ENCODE peak calls at places on chromosome X, in nine cellular contexts. Y is small intestine; Z is cardiac muscle cell; M is PC-3; D is Peyer's patch; F is effector memory CD4-positive, alpha-beta T cell; L is upper lobe of right lung; T is neuronal stem cell; V is tibial nerve. B is an unnamed sample. For H3K9me3, the result is how much of the 10 kb centered on the place peaks cover.

GRCh38 chrX:77900688-77901087 is 1.4 kb downstream of the COX7B start:
- DNase-seq in T (no peak), Z (peak), F (no peak), Y (no peak), L (no peak), D (no peak), V (no peak), M (no peak), B (no peak)

GRCh38 chrX:106862972-106863688 is 40.0 kb downstream of the RIPPLY1 start:
- DNase-seq in T (peak), Z (peak), Y (peak), L (no peak), V (no peak), D (no peak), M (peak), F (no peak), B (no peak)

GRCh38 chrX:107716045-107716684 is 59.4 kb downstream of the TSC22D3 start:
- DNase-seq in T (peak), Z (peak), L (peak), M (peak), Y (no peak), V (no peak), D (no peak), F (peak), B (no peak)

GRCh38 chrX:63350551-63350950 is 581 bp downstream of the SPIN4 start:
- DNase-seq in T (no peak), M (peak), F (no peak), V (no peak), D (peak), L (peak), Y (peak), Z (peak), B (no peak)

GRCh38 chrX:57772637-57773036 is 92.6 kb upstream of the NLRP2B start:
- DNase-seq in Z (no peak), L (no peak), T (no peak), M (peak), D (no peak), F (no peak), V (no peak), Y (no peak), B (no peak)

GRCh38 chrX:49661881-49662280 is 33.9 kb downstream of the PAGE1 start:
- DNase-seq in Z (no peak), D (no peak), F (no peak), L (no peak), T (no peak), M (no peak), V (no peak), Y (no peak), B (no peak)

GRCh38 chrX:1657367-1658082 is 42.7 kb downstream of the ASMT start:
- DNase-seq in T (no peak), V (no peak), M (peak), D (peak), L (no peak), Y (peak), F (peak), Z (peak), B (no peak)

GRCh38 chrX:154595559-154595958 is 10.6 kb downstream of the CTAG1A start:
- DNase-seq in F (no peak), M (peak), L (no peak), T (no peak), Z (peak), Y (no peak), V (no peak), D (no peak), B (no peak)

GRCh38 chrX:109890910-109891502 is 111.9 kb upstream of the TMEM164 start:
- DNase-seq in T (peak), Y (peak), V (no peak), Z (peak), D (peak), F (peak), L (peak), M (peak), B (no peak)

GRCh38 chrX:141760761-141761160 is 62.2 kb upstream of the SPANXD start:
- DNase-seq in L (no peak), T (no peak), D (no peak), Z (no peak), V (no peak), Y (no peak), M (peak), F (no peak), B (no peak)

DNA sequence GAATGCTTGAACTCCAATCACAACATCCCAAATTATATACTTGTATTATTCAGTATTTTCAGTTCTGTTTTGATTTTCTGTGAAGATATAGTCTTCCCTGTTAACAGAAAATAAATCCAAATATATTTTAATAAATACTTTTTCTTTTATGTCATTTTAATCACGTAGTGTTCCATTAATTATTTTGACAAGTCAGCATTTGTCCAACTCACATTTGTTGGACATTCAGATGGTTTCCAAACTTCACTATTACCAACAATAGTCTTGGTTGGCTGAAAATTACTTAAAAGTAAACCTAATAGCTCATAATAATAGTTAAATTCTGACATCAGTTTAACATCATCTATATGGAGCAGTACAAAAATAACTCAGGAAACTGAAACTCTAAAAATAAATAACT is 60.7 kb upstream of the SPANXD start:
- DNase-seq in T (no peak), M (no peak), F (no peak), L (no peak), D (no peak), V (no peak), Y (no peak), Z (no peak), B (no peak)
- H3K9me3 ChIP-seq in T (under half), M (under half), F (under half), L (under half), D (under half), V (under half), Y (under half), Z (under half), B (under half)

DNA sequence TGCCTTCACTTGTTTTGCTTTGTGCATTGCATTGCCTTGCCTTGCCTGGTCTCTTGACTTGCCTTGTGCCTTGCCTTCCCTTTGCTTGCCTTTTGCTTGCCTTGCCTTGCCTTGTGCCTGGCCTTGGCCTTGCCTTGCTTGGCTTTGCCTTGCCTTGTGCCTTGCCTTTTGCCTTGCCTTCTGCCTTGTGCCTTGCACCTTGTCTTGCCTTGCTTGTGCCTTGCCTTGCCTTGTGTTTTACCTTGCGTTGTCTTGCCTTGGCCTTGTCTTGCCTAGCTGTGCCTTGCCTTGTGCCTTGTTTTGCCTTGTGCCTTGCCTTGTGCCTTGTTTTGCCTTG is 95.3 kb downstream of the TAB3 start:
- DNase-seq in V (no peak), D (no peak), F (no peak), Y (no peak), Z (no peak), M (no peak), L (no peak), T (no peak), B (no peak)
- H3K9me3 ChIP-seq in V (under half), D (under half), F (under half), Y (under half), Z (under half), M (under half), L (under half), T (under half), B (under half)

DNA sequence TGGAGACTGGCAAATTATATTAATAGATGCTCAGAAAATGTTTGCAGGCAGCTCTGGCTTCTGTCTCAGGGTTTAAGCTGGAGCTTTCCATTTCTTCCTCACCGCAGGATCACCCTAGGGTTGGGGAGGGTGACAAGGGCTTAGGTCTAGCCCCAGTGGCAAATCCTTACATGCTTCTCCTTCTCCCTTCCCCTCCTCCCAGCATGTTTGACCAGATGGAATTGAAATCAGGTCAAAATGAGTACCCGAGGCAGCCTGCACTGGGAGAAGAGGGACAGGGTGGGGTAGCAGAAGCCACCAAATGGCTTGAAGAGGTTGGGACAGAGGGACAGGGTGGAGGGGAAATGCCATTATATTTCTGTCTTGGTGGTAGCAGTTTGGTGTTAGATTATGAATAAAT is 1.6 kb downstream of the TMEM35A start:
- DNase-seq in V (no peak), F (no peak), M (no peak), T (no peak), D (no peak), L (no peak), Y (no peak), Z (no peak), B (no peak)
- H3K9me3 ChIP-seq in V (under half), F (under half), M (under half), T (under half), D (under half), L (under half), Y (under half), Z (under half), B (under half)

GRCh38 chrX:151771726-151772125 is 37.2 kb downstream of the CNGA2 start:
- DNase-seq in L (no peak), Y (no peak), V (no peak), F (no peak), T (no peak), D (no peak), M (no peak), Z (no peak), B (no peak)
- H3K9me3 ChIP-seq in L (under half), Y (under half), V (under half), F (under half), T (under half), D (under half), M (under half), Z (under half), B (under half)

B was measured in thoracic aorta.